ENCODE peak calls at places on chromosomes 12 and 14, in ten cellular contexts. O is coronary artery; H is AG08396; U is AG20443; Y is CD8-positive, alpha-beta T cell; P is GM13977; G is H7; N is activated T-cell treated with anti-CD3 and anti-CD28 coated beads for 4 hours; I is activated CD4-positive, CD25-positive, alpha-beta regulatory T cell treated with anti-CD3 and anti-CD28 coated beads, Interleukin-2, amount 50 U/mL, for 72 hours; T is effector CD8-positive, alpha-beta T cell. V is an unnamed sample.

GRCh38 chr12:128798543-128799341 is 25.0 kb downstream of the SLC15A4 start:
- DNase-seq in O (no peak), H (no peak), U (no peak), Y (no peak), P (peak; percentile 41), G (no peak), N (no peak), I (no peak), T (no peak), V (peak; percentile 68)

GRCh38 chr14:38208825-38209562 is 1.3 kb downstream of the SSTR1 start:
- DNase-seq in O (no peak), H (peak; percentile 83), U (peak; percentile 85), Y (no peak), P (no peak), G (peak; percentile 82), N (no peak), I (no peak), T (no peak), V (no peak)

GRCh38 chr14:98177551-98177950 is 1094.4 kb downstream of the BCL11B start:
- DNase-seq in O (no peak), H (no peak), U (no peak), Y (no peak), P (no peak), G (no peak), N (peak; percentile 51), I (peak; percentile 55), T (no peak), V (peak; percentile 82)

GRCh38 chr12:110199360-110200123 is 75.4 kb downstream of the IFT81 start:
- DNase-seq in O (no peak), H (peak; percentile 30), U (peak; percentile 52), Y (no peak), P (no peak), G (peak; percentile 42), N (no peak), I (no peak), T (no peak), V (peak; percentile 64)

GRCh38 chr12:71392521-71393145 is 47.0 kb upstream of the LGR5 start:
- DNase-seq in O (no peak), H (peak; percentile 72), U (peak; percentile 77), Y (no peak), P (peak; percentile 66), G (peak; percentile 56), N (no peak), I (no peak), T (no peak), V (peak; percentile 73)

GRCh38 chr14:76880432-76880831 is 54.2 kb downstream of the LRRC74A start:
- DNase-seq in O (no peak), H (no peak), U (no peak), Y (no peak), P (no peak), G (no peak), N (no peak), I (no peak), T (no peak), V (no peak)

GRCh38 chr12:69534389-69534822 is 50.9 kb upstream of the CCT2 start:
- DNase-seq in O (peak; percentile 81), H (peak; percentile 87), U (peak; percentile 91), Y (no peak), P (peak; percentile 28), G (peak; percentile 62), N (no peak), I (no peak), T (no peak), V (peak; percentile 57)

GRCh38 chr14:75010472-75010871 is 7.8 kb downstream of the EIF2B2 start:
- DNase-seq in O (no peak), H (no peak), U (peak; percentile 32), Y (no peak), P (no peak), G (no peak), N (no peak), I (no peak), T (no peak), V (no peak)

GRCh38 chr12:12467222-12467621 is 95.4 kb downstream of the DUSP16 start:
- DNase-seq in O (no peak), H (no peak), U (no peak), Y (peak; percentile 45), P (no peak), G (no peak), N (peak; percentile 27), I (no peak), T (no peak), V (no peak)

GRCh38 chr14:102185360-102185759 is 45.7 kb downstream of the WDR20 start:
- DNase-seq in O (no peak), H (no peak), U (no peak), Y (no peak), P (no peak), G (no peak), N (no peak), I (no peak), T (no peak), V (no peak)

GRCh38 chr12:84605988-84606387 is 306.6 kb downstream of the SLC6A15 start:
- DNase-seq in O (no peak), H (no peak), U (no peak), Y (no peak), P (no peak), G (peak; percentile 0), N (no peak), I (no peak), T (no peak), V (no peak)

GRCh38 chr12:27163048-27163715 is 80.8 kb upstream of the C12orf71 start:
- DNase-seq in O (no peak), H (peak; percentile 22), U (peak; percentile 19), Y (no peak), P (no peak), G (no peak), N (no peak), I (no peak), T (no peak), V (peak; percentile 29)

V was measured in GM12865.